ENCODE peak calls at places on chromosomes 5 and 9, in eight cellular contexts. D is A549, I is BJ, F is stomach, V is GM20000, H is endothelial cell, N is RWPE1, B is AG10803. G is an unnamed sample.

GRCh38 chr9:36218411-36218901 is 27.7 kb downstream of the CLTA start:
- DNase-seq in D (no peak), I (no peak), F (no peak), V (no peak), H (no peak), N (no peak), B (no peak), G (no peak)

GRCh38 chr9:110835404-110835803 is 166.8 kb downstream of the MUSK start:
- DNase-seq in D (peak), I (peak), F (no peak), V (no peak), H (no peak), N (peak), B (peak), G (peak)

GRCh38 chr5:179817071-179817840 is 3.4 kb upstream of the SQSTM1 start:
- DNase-seq in D (no peak), I (no peak), F (no peak), V (no peak), H (no peak), N (no peak), B (no peak), G (no peak)

GRCh38 chr5:11105706-11106105 is 344.7 kb upstream of the DAP start:
- DNase-seq in D (no peak), I (no peak), F (no peak), V (no peak), H (no peak), N (no peak), B (no peak), G (no peak)

GRCh38 chr9:125746017-125746773 is 978 bp upstream of the PBX3 start:
- DNase-seq in D (peak), I (peak), F (peak), V (peak), H (peak), N (peak), B (peak), G (peak)

GRCh38 chr9:96585426-96585825 is 34.2 kb downstream of the CDC14B start:
- DNase-seq in D (no peak), I (no peak), F (no peak), V (no peak), H (no peak), N (no peak), B (peak), G (no peak)

GRCh38 chr9:136667217-136667939 is 4.7 kb downstream of the EGFL7 start:
- DNase-seq in D (no peak), I (no peak), F (no peak), V (no peak), H (no peak), N (no peak), B (no peak), G (no peak)

GRCh38 chr5:132300572-132301340 is 6.6 kb downstream of the SLC22A4 start:
- DNase-seq in D (no peak), I (no peak), F (no peak), V (no peak), H (no peak), N (no peak), B (no peak), G (no peak)

GRCh38 chr5:153425914-153426313 is 64.6 kb upstream of the GRIA1 start:
- DNase-seq in D (no peak), I (no peak), F (no peak), V (no peak), H (peak), N (no peak), B (no peak), G (no peak)

GRCh38 chr5:141957367-141957993 is 522 bp downstream of the PCDH12 start:
- DNase-seq in D (no peak), I (no peak), F (no peak), V (peak), H (no peak), N (no peak), B (no peak), G (no peak)

GRCh38 chr9:84808416-84808815 is 138.9 kb downstream of the NTRK2 start:
- DNase-seq in D (no peak), I (peak), F (no peak), V (no peak), H (no peak), N (no peak), B (no peak), G (no peak)

GRCh38 chr5:112876362-112876761 is 15.3 kb downstream of the SRP19 start:
- DNase-seq in D (no peak), I (no peak), F (no peak), V (no peak), H (no peak), N (no peak), B (no peak), G (no peak)

GRCh38 chr5:854217-854616 is 3.4 kb upstream of the ZDHHC11 start:
- DNase-seq in D (no peak), I (no peak), F (no peak), V (no peak), H (no peak), N (no peak), B (no peak), G (no peak)

GRCh38 chr5:751496-751895 is 33.0 kb downstream of the ZDHHC11B start:
- DNase-seq in D (no peak), I (no peak), F (no peak), V (no peak), H (no peak), N (no peak), B (no peak), G (no peak)

GRCh38 chr5:5276471-5276870 is 136.3 kb downstream of the ADAMTS16 start:
- DNase-seq in D (no peak), I (no peak), F (no peak), V (no peak), H (no peak), N (no peak), B (no peak), G (no peak)

GRCh38 chr9:76559283-76559682 is 100.3 kb downstream of the GCNT1 start:
- DNase-seq in D (no peak), I (no peak), F (no peak), V (no peak), H (no peak), N (no peak), B (no peak), G (no peak)

GRCh38 chr5:45454114-45454513 is 242.1 kb downstream of the HCN1 start:
- DNase-seq in D (no peak), I (no peak), F (no peak), V (peak), H (peak), N (peak), B (peak), G (peak)

GRCh38 chr5:35672995-35673394 is 55.3 kb downstream of the SPEF2 start:
- DNase-seq in D (no peak), I (no peak), F (no peak), V (no peak), H (no peak), N (no peak), B (no peak), G (peak)

GRCh38 chr9:26746357-26747072 is 146.1 kb downstream of the CAAP1 start:
- DNase-seq in D (peak), I (no peak), F (no peak), V (peak), H (no peak), N (peak), B (no peak), G (peak)

GRCh38 chr5:131355972-131356528 is 92.2 kb downstream of the CDC42SE2 start:
- DNase-seq in D (no peak), I (no peak), F (no peak), V (no peak), H (no peak), N (no peak), B (peak), G (peak)

GRCh38 chr5:56327810-56328209 is 94.7 kb upstream of the ANKRD55 start:
- DNase-seq in D (no peak), I (no peak), F (no peak), V (no peak), H (no peak), N (no peak), B (no peak), G (no peak)

GRCh38 chr5:16916262-16916878 is 19.7 kb downstream of the MYO10 start:
- DNase-seq in D (no peak), I (peak), F (no peak), V (no peak), H (no peak), N (peak), B (peak), G (peak)

GRCh38 chr5:170296935-170297588 is 515 bp downstream of the LCP2 start:
- DNase-seq in D (no peak), I (no peak), F (no peak), V (peak), H (no peak), N (no peak), B (no peak), G (no peak)

GRCh38 chr5:124665035-124665434 is 81.4 kb downstream of the ZNF608 start:
- DNase-seq in D (no peak), I (no peak), F (no peak), V (no peak), H (no peak), N (no peak), B (no peak), G (no peak)

GRCh38 chr9:99385215-99385614 is 163.1 kb downstream of the SEC61B start:
- DNase-seq in D (no peak), I (no peak), F (no peak), V (no peak), H (no peak), N (no peak), B (no peak), G (no peak)

GRCh38 chr9:14348241-14349140 is 34.5 kb upstream of the NFIB start:
- DNase-seq in D (no peak), I (no peak), F (no peak), V (peak), H (peak), N (no peak), B (no peak), G (peak)

GRCh38 chr5:31811210-31811609 is 172.3 kb downstream of the PDZD2 start:
- DNase-seq in D (peak), I (peak), F (no peak), V (no peak), H (no peak), N (peak), B (peak), G (peak)

GRCh38 chr5:179158556-179158955 is 98.4 kb downstream of the ZNF354C start:
- DNase-seq in D (no peak), I (no peak), F (no peak), V (no peak), H (no peak), N (no peak), B (no peak), G (no peak)

GRCh38 chr5:105501315-105501714 is 1938.7 kb upstream of the NUDT12 start:
- DNase-seq in D (no peak), I (no peak), F (no peak), V (no peak), H (no peak), N (no peak), B (no peak), G (no peak)

GRCh38 chr5:154118832-154119442 is 71.6 kb upstream of the GALNT10 start:
- DNase-seq in D (no peak), I (no peak), F (no peak), V (no peak), H (no peak), N (peak), B (no peak), G (no peak)

GRCh38 chr5:65305913-65306312 is 175.8 kb downstream of the ADAMTS6 start:
- DNase-seq in D (no peak), I (no peak), F (no peak), V (no peak), H (no peak), N (no peak), B (peak), G (no peak)

GRCh38 chr5:122723606-122724352 is 51.1 kb upstream of the SNX2 start:
- DNase-seq in D (no peak), I (peak), F (no peak), V (peak), H (no peak), N (no peak), B (peak), G (peak)

GRCh38 chr9:7305677-7306076 is 493.9 kb downstream of the DMAC1 start:
- DNase-seq in D (no peak), I (no peak), F (no peak), V (no peak), H (no peak), N (no peak), B (no peak), G (no peak)

GRCh38 chr5:61332369-61332745 is 299 bp downstream of the ZSWIM6 start:
- DNase-seq in D (no peak), I (no peak), F (peak), V (peak), H (no peak), N (no peak), B (peak), G (no peak)

GRCh38 chr9:128218518-128219389 is 15.6 kb downstream of the DNM1 start:
- DNase-seq in D (peak), I (no peak), F (peak), V (peak), H (peak), N (peak), B (peak), G (peak)

GRCh38 chr5:91382530-91383026 is 539 bp downstream of the ARRDC3 start:
- DNase-seq in D (no peak), I (no peak), F (peak), V (no peak), H (no peak), N (no peak), B (no peak), G (peak)
- TF ChIP-seq CTCF in D (no peak), I (no peak), F (no peak), V (no peak), H (no peak), N (no peak), B (no peak), G (no peak)

GRCh38 chr5:151427258-151427657 is 20.1 kb upstream of the SLC36A1 start:
- DNase-seq in D (no peak), I (no peak), F (no peak), V (peak), H (no peak), N (no peak), B (no peak), G (no peak)
- TF ChIP-seq CTCF in D (no peak), I (no peak), F (no peak), V (no peak), H (no peak), N (no peak), B (no peak), G (no peak)

DNA sequence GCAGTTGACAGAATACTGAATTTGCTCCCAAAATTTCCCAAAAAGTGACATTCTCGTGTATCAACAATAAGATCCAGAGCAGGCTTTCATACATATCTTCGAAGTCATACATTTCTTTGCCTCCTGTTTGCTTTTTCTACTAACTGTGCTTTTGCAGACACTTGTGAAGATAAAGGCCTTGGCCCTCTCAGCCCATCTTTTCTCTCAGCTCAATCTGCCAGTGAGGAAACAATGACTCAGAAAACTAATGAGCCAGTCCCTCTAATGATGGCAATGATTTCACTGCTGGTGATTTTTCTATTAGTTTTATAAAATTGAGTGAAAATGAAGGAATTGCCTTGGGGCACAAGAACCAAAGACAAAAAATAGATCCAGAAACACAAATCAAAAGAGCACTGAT is 167.7 kb upstream of the PPP2R2B start:
- DNase-seq in D (no peak), I (no peak), F (no peak), V (no peak), H (no peak), N (no peak), B (no peak), G (no peak)
- TF ChIP-seq CTCF in D (no peak), I (no peak), F (no peak), V (no peak), H (no peak), N (no peak), B (no peak), G (no peak)

GRCh38 chr5:158165647-158166046 is 306.7 kb upstream of the CLINT1 start:
- DNase-seq in D (no peak), I (no peak), F (no peak), V (no peak), H (no peak), N (no peak), B (no peak), G (no peak)
- TF ChIP-seq CTCF in D (no peak), I (no peak), F (no peak), V (no peak), H (no peak), N (no peak), B (peak), G (no peak)

GRCh38 chr9:134427153-134427782 is 101.0 kb downstream of the RXRA start:
- DNase-seq in D (no peak), I (no peak), F (no peak), V (no peak), H (no peak), N (no peak), B (no peak), G (no peak)
- TF ChIP-seq CTCF in D (no peak), I (no peak), F (no peak), V (no peak), H (no peak), N (no peak), B (no peak), G (no peak)

GRCh38 chr5:15191012-15191411 is 309.0 kb upstream of the FBXL7 start:
- DNase-seq in D (no peak), I (no peak), F (no peak), V (no peak), H (no peak), N (no peak), B (peak), G (no peak)
- TF ChIP-seq CTCF in D (no peak), I (no peak), F (no peak), V (no peak), H (no peak), N (no peak), B (peak), G (no peak)